ENCODE peak calls at places on chromosomes 12 and 14, in seven cellular contexts. One of them, this sample, is unnamed.

GRCh38 chr14:67269338-67270060 is 28.3 kb downstream of the PALS1 start:
- DNase-seq in HCT116: no peak
- DNase-seq in GM23248: peak
- DNase-seq in OCI-LY7: no peak
- DNase-seq in hepatocyte: peak
- DNase-seq in GM23338: peak
- DNase-seq in PC-3: no peak
- DNase-seq in this sample: peak

GRCh38 chr14:21894003-21894897 is 220.6 kb upstream of the OR4E1 start:
- DNase-seq in GM23248: no peak
- DNase-seq in PC-3: peak
- DNase-seq in GM23338: peak
- DNase-seq in OCI-LY7: peak
- DNase-seq in HCT116: no peak
- DNase-seq in hepatocyte: peak
- DNase-seq in this sample: peak

GRCh38 chr12:78887008-78887407 is 22.4 kb downstream of the SYT1 start:
- DNase-seq in GM23338: no peak
- DNase-seq in hepatocyte: no peak
- DNase-seq in HCT116: peak
- DNase-seq in GM23248: peak
- DNase-seq in PC-3: peak
- DNase-seq in OCI-LY7: no peak
- DNase-seq in this sample: no peak

GRCh38 chr12:28869197-28869596 is 279.9 kb upstream of the FAR2 start:
- DNase-seq in OCI-LY7: no peak
- DNase-seq in GM23338: no peak
- DNase-seq in HCT116: no peak
- DNase-seq in GM23248: peak
- DNase-seq in hepatocyte: peak
- DNase-seq in PC-3: peak
- DNase-seq in this sample: no peak

GRCh38 chr14:51210594-51210993 is 29.5 kb upstream of the TMX1 start:
- DNase-seq in GM23338: no peak
- DNase-seq in hepatocyte: no peak
- DNase-seq in HCT116: no peak
- DNase-seq in GM23248: no peak
- DNase-seq in OCI-LY7: no peak
- DNase-seq in PC-3: no peak
- DNase-seq in this sample: peak

GRCh38 chr12:52130695-52131094 is 51.2 kb downstream of the SMIM41 start:
- DNase-seq in GM23248: no peak
- DNase-seq in PC-3: no peak
- DNase-seq in HCT116: no peak
- DNase-seq in GM23338: peak
- DNase-seq in hepatocyte: no peak
- DNase-seq in OCI-LY7: no peak
- DNase-seq in this sample: no peak

GRCh38 chr12:89858718-89859117 is 150.1 kb upstream of the ATP2B1 start:
- DNase-seq in HCT116: no peak
- DNase-seq in GM23338: no peak
- DNase-seq in OCI-LY7: peak
- DNase-seq in PC-3: no peak
- DNase-seq in GM23248: no peak
- DNase-seq in hepatocyte: no peak
- DNase-seq in this sample: no peak

GRCh38 chr12:27772328-27773049 is 7.5 kb upstream of the KLHL42 start:
- DNase-seq in GM23338: no peak
- DNase-seq in OCI-LY7: no peak
- DNase-seq in PC-3: peak
- DNase-seq in hepatocyte: no peak
- DNase-seq in GM23248: peak
- DNase-seq in HCT116: no peak
- DNase-seq in this sample: no peak

GRCh38 chr12:76445469-76445868 is 97.3 kb upstream of the BBS10 start:
- DNase-seq in GM23338: no peak
- DNase-seq in HCT116: no peak
- DNase-seq in GM23248: peak
- DNase-seq in OCI-LY7: no peak
- DNase-seq in PC-3: no peak
- DNase-seq in hepatocyte: no peak
- DNase-seq in this sample: no peak

GRCh38 chr12:64085996-64086395 is 136.1 kb downstream of the KICS2 start:
- DNase-seq in PC-3: peak
- DNase-seq in hepatocyte: no peak
- DNase-seq in GM23338: no peak
- DNase-seq in OCI-LY7: no peak
- DNase-seq in GM23248: peak
- DNase-seq in HCT116: no peak
- DNase-seq in this sample: no peak

GRCh38 chr14:104561661-104562495 is 17.7 kb upstream of the C14orf180 start:
- DNase-seq in GM23338: no peak
- DNase-seq in OCI-LY7: no peak
- DNase-seq in PC-3: no peak
- DNase-seq in HCT116: no peak
- DNase-seq in GM23248: no peak
- DNase-seq in hepatocyte: no peak
- DNase-seq in this sample: no peak

GRCh38 chr12:94686834-94687628 is 36.7 kb upstream of the TMCC3 start:
- DNase-seq in OCI-LY7: no peak
- DNase-seq in hepatocyte: no peak
- DNase-seq in GM23248: no peak
- DNase-seq in GM23338: no peak
- DNase-seq in PC-3: peak
- DNase-seq in HCT116: no peak
- DNase-seq in this sample: no peak

GRCh38 chr12:94690199-94690695 is 39.9 kb upstream of the TMCC3 start:
- DNase-seq in OCI-LY7: no peak
- DNase-seq in HCT116: no peak
- DNase-seq in GM23338: no peak
- DNase-seq in GM23248: peak
- DNase-seq in hepatocyte: peak
- DNase-seq in PC-3: no peak
- DNase-seq in this sample: no peak

GRCh38 chr12:94689002-94689645 is 38.8 kb upstream of the TMCC3 start:
- DNase-seq in OCI-LY7: no peak
- DNase-seq in hepatocyte: peak
- DNase-seq in HCT116: no peak
- DNase-seq in GM23338: no peak
- DNase-seq in GM23248: peak
- DNase-seq in PC-3: no peak
- DNase-seq in this sample: no peak

GRCh38 chr12:94694732-94695131 is 44.4 kb upstream of the TMCC3 start:
- DNase-seq in OCI-LY7: no peak
- DNase-seq in GM23338: no peak
- DNase-seq in hepatocyte: no peak
- DNase-seq in GM23248: no peak
- DNase-seq in HCT116: no peak
- DNase-seq in PC-3: no peak
- DNase-seq in this sample: no peak

DNA sequence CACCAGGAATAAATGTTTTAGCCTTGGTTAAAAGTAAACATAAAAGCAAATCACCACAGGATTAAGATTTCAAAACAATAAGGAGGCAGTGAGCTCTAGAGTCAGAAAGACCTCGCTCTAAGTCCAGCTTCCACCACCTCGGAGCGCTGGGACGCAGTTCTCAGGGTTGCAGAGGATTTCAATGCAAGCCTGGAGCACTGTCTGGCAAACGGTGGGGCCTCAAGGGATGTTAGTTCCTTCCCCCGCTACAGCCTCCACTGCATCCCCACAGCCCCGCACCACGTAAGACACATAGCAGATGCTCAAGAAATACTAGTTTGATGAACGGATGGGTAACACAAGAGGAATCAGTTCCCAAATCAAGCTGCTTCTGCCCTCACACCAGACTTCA is 39.3 kb upstream of the TMCC3 start:
- DNase-seq in PC-3: no peak
- DNase-seq in GM23338: no peak
- DNase-seq in OCI-LY7: no peak
- DNase-seq in GM23248: peak
- DNase-seq in HCT116: no peak
- DNase-seq in hepatocyte: no peak
- DNase-seq in this sample: no peak
- H3K4me3 ChIP-seq in PC-3: no peak
- H3K4me3 ChIP-seq in GM23338: no peak
- H3K4me3 ChIP-seq in OCI-LY7: no peak
- H3K4me3 ChIP-seq in GM23248: peak
- H3K4me3 ChIP-seq in HCT116: no peak
- H3K4me3 ChIP-seq in hepatocyte: no peak
- H3K4me3 ChIP-seq in this sample: no peak

DNA sequence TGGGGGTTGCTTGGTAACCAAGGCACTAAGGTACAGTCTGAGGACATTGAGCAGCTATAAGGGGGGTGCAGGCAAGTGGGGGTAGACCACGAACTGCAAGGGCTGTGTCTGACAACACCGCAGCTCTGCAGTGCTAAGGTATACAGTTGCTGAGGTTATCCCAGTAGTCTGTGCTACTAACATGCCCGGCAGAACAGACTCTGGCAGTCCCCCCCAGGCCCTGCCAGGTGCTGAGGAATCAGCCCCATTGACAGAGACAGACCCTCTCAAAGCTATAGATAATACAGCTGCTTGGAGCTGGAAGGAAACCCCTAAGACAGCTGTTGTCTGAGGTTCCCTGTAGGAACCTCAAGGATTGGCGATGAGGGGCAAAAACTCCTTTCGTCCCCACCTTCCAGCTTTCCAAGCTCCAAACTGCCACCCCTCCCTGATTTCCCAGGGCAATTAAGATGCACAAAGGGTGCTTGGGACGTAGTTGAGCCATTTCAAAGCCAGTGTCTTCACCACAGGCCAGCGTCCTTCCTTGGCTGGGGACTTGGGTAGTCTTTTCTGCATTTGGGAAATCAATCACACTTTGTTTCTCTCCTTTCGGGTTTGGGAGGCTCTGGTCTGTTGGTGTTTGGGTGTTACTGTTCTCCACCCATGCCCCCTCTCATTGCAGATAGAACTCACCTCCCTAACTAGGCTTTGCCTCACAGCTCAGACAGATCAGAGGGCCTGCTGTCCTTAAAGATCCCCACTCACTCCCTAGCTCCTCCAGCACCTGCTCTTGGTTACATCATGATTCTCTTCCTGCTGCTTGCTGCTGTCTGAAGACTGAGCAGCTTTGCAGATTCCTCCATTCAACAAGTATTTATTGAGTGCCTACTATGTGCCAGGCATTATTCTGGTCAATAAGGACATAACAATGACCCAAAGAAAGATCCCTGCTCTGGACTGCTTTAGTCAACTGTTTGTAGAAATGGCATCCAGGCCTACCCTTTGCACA is 2.0 kb upstream of the MYH7 start:
- DNase-seq in OCI-LY7: no peak
- DNase-seq in HCT116: no peak
- DNase-seq in hepatocyte: no peak
- DNase-seq in GM23338: no peak
- DNase-seq in GM23248: no peak
- DNase-seq in PC-3: no peak
- DNase-seq in this sample: no peak
- H2AFZ ChIP-seq in OCI-LY7: no peak
- H2AFZ ChIP-seq in HCT116: no peak
- H2AFZ ChIP-seq in hepatocyte: no peak
- H2AFZ ChIP-seq in GM23338: peak
- H2AFZ ChIP-seq in GM23248: no peak
- H2AFZ ChIP-seq in PC-3: no peak
- H2AFZ ChIP-seq in this sample: no peak

GRCh38 chr14:74507796-74508195 is 14.2 kb downstream of the ISCA2 start:
- DNase-seq in OCI-LY7: no peak
- DNase-seq in hepatocyte: no peak
- DNase-seq in PC-3: no peak
- DNase-seq in HCT116: no peak
- DNase-seq in GM23248: no peak
- DNase-seq in GM23338: no peak
- DNase-seq in this sample: no peak
- TF ChIP-seq EZH2phosphoT487 in OCI-LY7: no peak
- TF ChIP-seq EZH2phosphoT487 in hepatocyte: no peak
- TF ChIP-seq EZH2phosphoT487 in PC-3: no peak
- TF ChIP-seq EZH2phosphoT487 in HCT116: no peak
- TF ChIP-seq EZH2phosphoT487 in GM23248: no peak
- TF ChIP-seq EZH2phosphoT487 in GM23338: no peak
- TF ChIP-seq EZH2phosphoT487 in this sample: no peak

DNA sequence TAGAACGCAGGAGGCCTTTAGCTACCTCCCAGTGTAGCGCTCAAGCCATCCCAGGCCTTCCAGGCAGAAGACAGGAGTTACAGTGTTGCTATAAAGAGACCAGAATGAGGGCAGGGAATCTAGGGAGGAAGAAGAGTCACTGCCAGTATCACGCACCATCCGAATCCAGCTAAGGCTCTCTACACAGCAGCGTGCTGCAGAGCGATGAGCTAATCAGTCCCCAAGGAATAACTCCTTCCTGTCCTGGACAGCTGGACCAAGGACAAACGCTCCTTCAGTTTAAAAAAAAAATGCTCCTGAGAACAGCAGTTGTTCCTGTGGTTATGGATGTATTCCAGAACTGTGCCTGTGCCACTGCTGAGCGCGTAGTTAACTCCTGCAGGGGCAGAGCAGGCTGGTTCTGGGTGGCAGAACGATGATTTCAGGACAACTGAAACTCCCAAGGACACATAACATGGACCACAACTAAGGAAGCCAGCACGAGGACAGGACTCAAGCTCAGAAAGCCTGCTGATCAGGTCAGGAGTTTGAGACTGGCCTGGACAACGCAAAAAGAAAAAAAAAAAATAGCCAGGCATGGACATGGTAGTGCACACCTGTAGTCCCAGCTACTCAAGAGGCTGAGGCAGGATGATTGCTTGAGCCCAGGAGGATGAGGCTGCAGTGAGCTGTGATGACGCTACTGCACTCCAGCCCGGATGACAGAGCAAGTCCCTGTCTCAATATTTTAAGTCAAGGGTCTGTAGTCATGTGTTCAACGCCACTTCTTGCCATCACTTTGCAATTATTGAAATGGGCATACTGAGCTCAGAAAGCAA is 2.6 kb downstream of the IFFO1 start:
- DNase-seq in OCI-LY7: no peak
- DNase-seq in GM23248: peak
- DNase-seq in GM23338: no peak
- DNase-seq in PC-3: no peak
- DNase-seq in HCT116: no peak
- DNase-seq in hepatocyte: no peak
- DNase-seq in this sample: no peak
- H3K4me3 ChIP-seq in OCI-LY7: peak
- H3K4me3 ChIP-seq in GM23248: peak
- H3K4me3 ChIP-seq in GM23338: peak
- H3K4me3 ChIP-seq in PC-3: no peak
- H3K4me3 ChIP-seq in HCT116: no peak
- H3K4me3 ChIP-seq in hepatocyte: no peak
- H3K4me3 ChIP-seq in this sample: peak

DNA sequence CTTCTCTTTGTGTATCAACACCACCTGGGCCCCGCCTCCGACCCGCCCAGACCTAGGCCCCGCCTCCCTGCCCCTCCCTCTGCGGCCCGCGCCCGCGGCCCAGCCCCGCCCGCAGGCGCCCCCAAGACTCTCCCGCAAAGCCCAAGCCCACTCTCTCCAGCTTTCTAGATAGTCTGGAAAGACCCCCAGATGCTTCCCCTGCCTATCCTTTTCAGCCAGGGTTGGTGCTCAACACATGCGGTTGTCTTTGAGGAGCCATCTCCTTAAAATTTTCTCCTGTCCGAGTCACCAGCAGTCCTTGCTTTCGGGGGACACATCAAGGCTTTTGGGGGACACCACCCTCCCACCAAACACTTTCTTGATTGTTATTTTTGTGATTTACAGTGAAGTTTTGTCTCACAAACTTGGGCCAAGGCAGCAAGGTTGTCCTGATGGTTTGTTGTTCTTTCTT is 304 bp upstream of the SLC38A2 start:
- DNase-seq in OCI-LY7: no peak
- DNase-seq in PC-3: no peak
- DNase-seq in hepatocyte: no peak
- DNase-seq in GM23338: peak
- DNase-seq in GM23248: no peak
- DNase-seq in HCT116: no peak
- DNase-seq in this sample: no peak
- H2AFZ ChIP-seq in OCI-LY7: peak
- H2AFZ ChIP-seq in PC-3: peak
- H2AFZ ChIP-seq in hepatocyte: peak
- H2AFZ ChIP-seq in GM23338: peak
- H2AFZ ChIP-seq in GM23248: peak
- H2AFZ ChIP-seq in HCT116: no peak
- H2AFZ ChIP-seq in this sample: peak